ENCODE peak calls at places on chromosomes 5 and 9, in six cellular contexts. T, K, C, Q, H and Z are unnamed samples.

GRCh38 chr5:125584119-125584518 is 837.7 kb upstream of the ZNF608 start:
- DNase-seq in T (no peak), K (no peak), C (no peak), Q (no peak), H (no peak), Z (no peak)

GRCh38 chr9:129809346-129809745 is 6.4 kb downstream of the TOR1B start:
- DNase-seq in T (no peak), K (no peak), C (no peak), Q (no peak), H (no peak), Z (no peak)

GRCh38 chr5:142438573-142438972 is 113.8 kb upstream of the SPRY4 start:
- DNase-seq in T (no peak), K (no peak), C (no peak), Q (no peak), H (no peak), Z (no peak)

GRCh38 chr5:110027527-110028322 is 338.0 kb downstream of the MAN2A1 start:
- DNase-seq in T (no peak), K (no peak), C (no peak), Q (no peak), H (no peak), Z (no peak)

GRCh38 chr5:160507181-160507811 is 85.6 kb downstream of the PTTG1 start:
- DNase-seq in T (peak; percentile 19), K (peak; percentile 52), C (no peak), Q (no peak), H (no peak), Z (peak; percentile 10)

GRCh38 chr9:85743290-85744128 is 1.8 kb upstream of the AGTPBP1 start:
- DNase-seq in T (peak; percentile 22), K (no peak), C (no peak), Q (no peak), H (no peak), Z (no peak)

GRCh38 chr9:77839459-77840140 is 191.5 kb upstream of the GNA14 start:
- DNase-seq in T (no peak), K (no peak), C (no peak), Q (no peak), H (no peak), Z (no peak)

GRCh38 chr5:172777381-172778222 is 6.6 kb upstream of the DUSP1 start:
- DNase-seq in T (peak; percentile 95), K (peak; percentile 88), C (no peak), Q (peak; percentile 59), H (no peak), Z (peak; percentile 31)

GRCh38 chr9:120710110-120710981 is 3.9 kb downstream of the MEGF9 start:
- DNase-seq in T (no peak), K (peak; percentile 7), C (peak; percentile 18), Q (no peak), H (peak; percentile 20), Z (no peak)

GRCh38 chr5:169650701-169651331 is 13.7 kb downstream of the DOCK2 start:
- DNase-seq in T (no peak), K (peak; percentile 29), C (no peak), Q (no peak), H (no peak), Z (no peak)

GRCh38 chr9:75086443-75087278 is 1.3 kb downstream of the NMRK1 start:
- DNase-seq in T (no peak), K (peak; percentile 22), C (no peak), Q (no peak), H (no peak), Z (no peak)

GRCh38 chr5:155746340-155747038 is 580.5 kb upstream of the SGCD start:
- DNase-seq in T (no peak), K (no peak), C (no peak), Q (no peak), H (no peak), Z (no peak)

GRCh38 chr5:175897285-175897684 is 25.9 kb downstream of the CPLX2 start:
- DNase-seq in T (no peak), K (no peak), C (no peak), Q (no peak), H (no peak), Z (no peak)

GRCh38 chr5:126920291-126920690 is 110.1 kb downstream of the MARCHF3 start:
- DNase-seq in T (no peak), K (no peak), C (no peak), Q (no peak), H (no peak), Z (no peak)